ENCODE peak calls at places on chromosomes 6 and 20, in eight cellular contexts. L is AG09319; S is MM.1S; I is glutamatergic neuron; E is left lung; Q is foreskin fibroblast; U is PC-3; D is CD4-positive, alpha-beta T cell. V is an unnamed sample.

GRCh38 chr20:8116067-8116811 is 15.8 kb upstream of the PLCB1 start:
- DNase-seq in L (no peak), S (no peak), I (no peak), E (no peak), Q (peak; percentile 87), U (no peak), D (no peak), V (no peak)

GRCh38 chr6:169022079-169022478 is 231.6 kb downstream of the THBS2 start:
- DNase-seq in L (no peak), S (no peak), I (no peak), E (no peak), Q (no peak), U (no peak), D (no peak), V (no peak)

GRCh38 chr6:135411849-135412248 is 85.7 kb downstream of the AHI1 start:
- DNase-seq in L (no peak), S (no peak), I (no peak), E (no peak), Q (no peak), U (no peak), D (no peak), V (no peak)

GRCh38 chr6:42047220-42047590 is 3.1 kb upstream of the TAF8 start:
- DNase-seq in L (no peak), S (no peak), I (no peak), E (no peak), Q (peak; percentile 16), U (no peak), D (no peak), V (no peak)

GRCh38 chr6:79227445-79227844 is 7.0 kb downstream of the HMGN3 start:
- DNase-seq in L (no peak), S (no peak), I (no peak), E (no peak), Q (no peak), U (no peak), D (no peak), V (no peak)

GRCh38 chr6:131776986-131777385 is 30.8 kb upstream of the ENPP1 start:
- DNase-seq in L (no peak), S (no peak), I (no peak), E (no peak), Q (no peak), U (no peak), D (no peak), V (no peak)

GRCh38 chr20:52785678-52786077 is 186.5 kb upstream of the TSHZ2 start:
- DNase-seq in L (no peak), S (no peak), I (no peak), E (no peak), Q (no peak), U (no peak), D (no peak), V (no peak)

GRCh38 chr6:82246802-82247633 is 526 bp downstream of the IBTK start:
- DNase-seq in L (no peak), S (peak; percentile 36), I (peak; percentile 71), E (peak; percentile 88), Q (peak; percentile 64), U (peak; percentile 61), D (no peak), V (peak; percentile 68)

GRCh38 chr6:125867483-125867935 is 76.7 kb downstream of the NCOA7 start:
- DNase-seq in L (peak; percentile 69), S (no peak), I (no peak), E (no peak), Q (peak; percentile 79), U (peak; percentile 87), D (no peak), V (no peak)

GRCh38 chr20:32112862-32113261 is 3.3 kb downstream of the TM9SF4 start:
- DNase-seq in L (no peak), S (no peak), I (no peak), E (no peak), Q (no peak), U (no peak), D (no peak), V (no peak)

GRCh38 chr6:90274481-90275030 is 22.1 kb downstream of the BACH2 start:
- DNase-seq in L (no peak), S (no peak), I (no peak), E (no peak), Q (no peak), U (no peak), D (peak; percentile 87), V (no peak)

GRCh38 chr6:150046943-150047342 is 21.6 kb upstream of the RAET1L start:
- DNase-seq in L (no peak), S (no peak), I (no peak), E (no peak), Q (no peak), U (no peak), D (no peak), V (no peak)

GRCh38 chr20:610130-611046 is at the start of gene TCF15:
- DNase-seq in L (no peak), S (no peak), I (peak; percentile 84), E (no peak), Q (peak; percentile 29), U (peak; percentile 40), D (no peak), V (no peak)

GRCh38 chr20:1654994-1655393 is 2.6 kb downstream of the SIRPG start:
- DNase-seq in L (no peak), S (no peak), I (no peak), E (no peak), Q (no peak), U (no peak), D (no peak), V (no peak)

GRCh38 chr6:166559211-166559610 is 27.3 kb downstream of the RAMACL start:
- DNase-seq in L (no peak), S (no peak), I (no peak), E (no peak), Q (no peak), U (no peak), D (no peak), V (no peak)

GRCh38 chr20:4026093-4026601 is 10.8 kb upstream of the RNF24 start:
- DNase-seq in L (peak; percentile 55), S (no peak), I (no peak), E (no peak), Q (peak; percentile 94), U (peak; percentile 75), D (no peak), V (no peak)

GRCh38 chr6:37276916-37277509 is 19.1 kb upstream of the TMEM217 start:
- DNase-seq in L (no peak), S (no peak), I (no peak), E (no peak), Q (no peak), U (no peak), D (no peak), V (no peak)

DNA sequence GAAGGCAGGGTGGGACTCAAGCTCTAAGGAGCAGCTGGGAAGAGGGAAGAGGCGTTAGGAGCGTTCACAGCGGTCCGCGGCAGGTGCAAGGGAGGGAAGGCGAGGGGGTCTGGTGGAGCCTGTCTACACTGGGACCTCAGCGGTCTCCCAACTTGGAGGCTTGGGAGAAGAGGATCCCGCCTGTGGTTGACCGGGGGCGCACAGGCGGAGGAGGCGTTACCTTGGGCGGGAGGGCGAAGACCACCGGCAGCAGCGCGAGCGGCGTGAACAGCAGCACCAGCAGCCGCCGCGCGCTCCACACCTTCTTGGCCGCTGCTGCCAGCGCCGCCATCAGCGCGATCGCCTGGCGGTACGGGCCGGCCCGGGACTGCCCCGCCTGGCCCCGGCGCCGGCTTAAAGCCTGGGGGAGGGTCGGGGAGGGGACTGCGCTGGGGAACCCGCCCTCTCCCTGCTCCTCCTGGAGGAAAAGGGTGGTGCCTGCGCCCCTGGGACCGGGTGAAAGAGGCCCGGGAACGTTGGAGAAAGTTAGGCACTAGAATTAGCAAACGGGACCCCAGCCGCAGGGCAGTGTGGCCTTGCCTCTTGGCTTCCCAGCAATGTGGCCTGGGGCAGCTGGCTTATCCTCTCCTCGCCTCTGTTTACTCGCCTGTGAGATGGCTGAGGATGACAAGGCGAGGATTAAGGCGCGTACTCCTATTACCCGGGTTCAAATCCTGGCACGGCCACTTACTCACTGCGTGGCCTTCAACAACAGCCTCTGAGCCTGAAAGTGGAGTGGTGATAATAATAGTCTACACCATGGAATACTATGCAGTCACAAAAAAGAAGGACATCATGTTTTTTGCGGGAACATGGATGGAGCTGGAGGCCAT is at the start of gene SLC13A3:
- DNase-seq in L (no peak), S (no peak), I (peak; percentile 45), E (no peak), Q (peak; percentile 13), U (no peak), D (no peak), V (peak; percentile 54)
- TF ChIP-seq CTCF in L (no peak), S (no peak), I (no peak), E (no peak), Q (no peak), U (no peak), D (no peak), V (peak; percentile 22)

DNA sequence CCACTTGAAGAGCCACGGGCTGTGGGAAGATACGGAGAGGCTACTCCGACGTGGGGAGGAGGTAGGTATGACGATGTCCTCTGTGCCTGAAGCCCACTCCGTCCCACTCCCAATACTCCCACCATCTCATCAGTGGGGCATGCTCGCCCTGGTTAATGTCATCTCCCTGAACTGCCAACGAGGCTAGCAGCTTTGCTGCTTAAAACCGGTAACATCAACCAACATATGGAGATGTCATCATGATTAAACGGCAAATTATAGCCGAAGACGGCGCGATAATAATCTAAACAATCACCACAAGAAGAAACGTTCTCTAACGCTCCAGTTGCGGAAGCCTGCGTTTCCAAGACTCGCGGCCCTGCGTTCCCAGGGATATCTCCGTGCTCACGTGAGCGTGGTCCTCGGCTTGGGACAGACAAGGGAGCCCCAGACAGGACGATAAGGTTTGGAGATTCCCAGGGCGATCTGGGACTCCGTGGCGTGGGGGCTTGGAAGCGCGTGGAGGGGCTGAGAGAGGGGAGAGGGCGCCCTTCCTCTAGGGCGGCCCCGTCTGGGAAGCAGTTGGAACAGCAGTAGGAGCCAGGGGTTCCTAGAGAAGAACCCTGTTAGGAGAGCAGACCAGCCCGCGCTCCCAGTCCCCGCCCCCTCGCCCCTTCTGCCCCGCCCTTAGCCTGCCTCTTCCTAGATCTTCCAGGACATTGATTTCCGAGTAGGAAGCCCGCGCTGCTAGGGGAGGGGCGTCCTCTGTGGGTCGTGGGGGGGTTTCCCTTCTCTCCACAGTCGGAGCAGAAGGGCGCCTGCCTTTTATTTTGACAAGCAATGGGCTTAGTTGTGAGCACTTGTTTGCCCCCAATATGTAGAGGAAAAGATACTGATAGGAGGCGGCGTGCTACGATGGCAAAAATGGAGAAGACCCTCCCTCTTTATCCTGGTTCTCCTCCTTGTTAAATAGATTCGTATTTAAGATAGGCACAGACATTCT is 10.7 kb downstream of the NRN1 start:
- DNase-seq in L (no peak), S (no peak), I (peak; percentile 90), E (peak; percentile 89), Q (peak; percentile 74), U (no peak), D (no peak), V (no peak)
- TF ChIP-seq CTCF in L (peak; percentile 25), S (no peak), I (peak; percentile 27), E (no peak), Q (peak; percentile 27), U (no peak), D (no peak), V (no peak)

GRCh38 chr6:9405825-9406224 is 970.5 kb upstream of the SLC35B3 start:
- DNase-seq in L (no peak), S (no peak), I (no peak), E (no peak), Q (no peak), U (peak; percentile 65), D (no peak), V (no peak)
- TF ChIP-seq CTCF in L (no peak), S (no peak), I (no peak), E (no peak), Q (no peak), U (no peak), D (no peak), V (no peak)

DNA sequence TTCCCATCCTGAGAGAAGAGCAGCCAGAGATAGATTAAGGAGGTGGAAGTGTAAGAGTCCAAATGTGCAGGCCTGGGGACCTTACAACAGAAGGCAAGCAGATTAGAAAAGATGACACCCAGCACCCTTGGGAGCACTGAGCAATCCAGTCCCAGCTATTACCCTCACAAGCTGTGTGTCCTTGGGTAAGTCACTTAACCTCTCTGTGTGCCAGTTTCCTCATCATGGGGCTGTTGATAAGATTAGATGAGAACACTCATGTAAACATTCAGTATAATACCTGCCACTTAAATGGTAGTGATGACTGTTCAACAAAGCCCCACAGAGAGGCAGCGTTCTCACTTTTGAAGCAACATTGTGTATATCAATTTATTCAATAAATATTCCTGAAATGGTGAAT is 114.8 kb upstream of the CST7 start:
- DNase-seq in L (no peak), S (no peak), I (no peak), E (no peak), Q (no peak), U (no peak), D (no peak), V (no peak)
- TF ChIP-seq CTCF in L (no peak), S (peak; percentile 11), I (no peak), E (no peak), Q (no peak), U (peak; percentile 7), D (no peak), V (no peak)